ENCODE peak calls at places on chromosome 1, in eight cellular contexts. G is psoas muscle, U is BE2C, H is tibial artery, S is adrenal gland, K is left lung, O is breast epithelium, T is coronary artery. Q is an unnamed sample.
A peak's percentile ranks its signal among the peaks of the same experiment; 100 is the strongest.

GRCh38 chr1:89767618-89768017 is 53.2 kb upstream of the LRRC8D start:
- DNase-seq in G (no peak), U (no peak), H (no peak), S (no peak), K (no peak), O (no peak), T (no peak), Q (no peak)

GRCh38 chr1:160437432-160438319 is 37.3 kb downstream of the VANGL2 start:
- DNase-seq in G (no peak), U (no peak), H (no peak), S (no peak), K (no peak), O (no peak), T (no peak), Q (no peak)

GRCh38 chr1:83583351-83584014 is 415.4 kb downstream of the TTLL7 start:
- DNase-seq in G (no peak), U (peak; percentile 25), H (no peak), S (no peak), K (no peak), O (no peak), T (no peak), Q (no peak)

GRCh38 chr1:26059906-26060305 is 7.5 kb downstream of the TRIM63 start:
- DNase-seq in G (peak; percentile 67), U (no peak), H (no peak), S (no peak), K (no peak), O (no peak), T (no peak), Q (no peak)

GRCh38 chr1:166172106-166172505 is 5.3 kb upstream of the FAM78B start:
- DNase-seq in G (no peak), U (no peak), H (no peak), S (no peak), K (no peak), O (no peak), T (no peak), Q (no peak)

GRCh38 chr1:38244218-38244617 is 197.6 kb upstream of the POU3F1 start:
- DNase-seq in G (no peak), U (no peak), H (no peak), S (no peak), K (no peak), O (no peak), T (no peak), Q (no peak)

GRCh38 chr1:223500560-223501425 is 107.6 kb downstream of the CCDC185 start:
- DNase-seq in G (no peak), U (no peak), H (no peak), S (peak; percentile 68), K (peak; percentile 78), O (no peak), T (no peak), Q (no peak)

GRCh38 chr1:11384170-11384554 is 94.8 kb upstream of the DISP3 start:
- DNase-seq in G (no peak), U (no peak), H (no peak), S (no peak), K (no peak), O (no peak), T (no peak), Q (no peak)

GRCh38 chr1:39255212-39255611 is 50.7 kb downstream of the MACF1 start:
- DNase-seq in G (no peak), U (no peak), H (no peak), S (no peak), K (no peak), O (no peak), T (no peak), Q (no peak)

DNA sequence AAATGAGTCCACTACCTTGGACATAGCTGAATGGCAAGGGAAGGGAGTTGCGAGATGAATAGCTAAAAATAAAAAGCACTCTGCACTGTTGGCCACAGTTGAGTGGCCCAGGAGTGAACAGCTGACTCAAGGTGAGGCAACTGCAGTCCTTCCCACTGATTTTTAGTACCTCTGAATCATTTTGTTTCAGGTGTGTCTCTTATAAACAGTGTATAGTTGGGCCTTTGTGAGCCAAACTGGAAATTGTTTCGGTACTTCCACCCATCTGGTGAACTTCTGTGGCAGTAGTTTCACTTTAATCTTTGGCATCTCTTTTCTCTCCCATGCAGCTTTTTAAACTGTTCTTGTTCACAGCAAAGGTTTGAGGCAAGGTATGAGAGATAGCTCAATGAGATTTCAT is 122.7 kb downstream of the VAV3 start:
- DNase-seq in G (no peak), U (no peak), H (no peak), S (no peak), K (no peak), O (no peak), T (no peak), Q (no peak)
- H3K4me3 ChIP-seq in G (no peak overlapping the region), U (no peak overlapping the region), H (no peak overlapping the region), S (no peak overlapping the region), K (no peak overlapping the region), O (no peak overlapping the region), T (no peak overlapping the region), Q (no peak overlapping the region)

GRCh38 chr1:55041613-55042012 is 2.3 kb downstream of the PCSK9 start:
- DNase-seq in G (no peak), U (no peak), H (no peak), S (no peak), K (no peak), O (no peak), T (no peak), Q (no peak)

GRCh38 chr1:55044617-55045397 is 5.5 kb downstream of the PCSK9 start:
- DNase-seq in G (no peak), U (no peak), H (no peak), S (no peak), K (no peak), O (no peak), T (no peak), Q (no peak)

GRCh38 chr1:55040953-55041494 is 1.7 kb downstream of the PCSK9 start:
- DNase-seq in G (no peak), U (no peak), H (no peak), S (no peak), K (no peak), O (no peak), T (no peak), Q (no peak)

GRCh38 chr1:55043726-55044125 is 4.4 kb downstream of the PCSK9 start:
- DNase-seq in G (no peak), U (no peak), H (no peak), S (no peak), K (no peak), O (no peak), T (no peak), Q (no peak)

DNA sequence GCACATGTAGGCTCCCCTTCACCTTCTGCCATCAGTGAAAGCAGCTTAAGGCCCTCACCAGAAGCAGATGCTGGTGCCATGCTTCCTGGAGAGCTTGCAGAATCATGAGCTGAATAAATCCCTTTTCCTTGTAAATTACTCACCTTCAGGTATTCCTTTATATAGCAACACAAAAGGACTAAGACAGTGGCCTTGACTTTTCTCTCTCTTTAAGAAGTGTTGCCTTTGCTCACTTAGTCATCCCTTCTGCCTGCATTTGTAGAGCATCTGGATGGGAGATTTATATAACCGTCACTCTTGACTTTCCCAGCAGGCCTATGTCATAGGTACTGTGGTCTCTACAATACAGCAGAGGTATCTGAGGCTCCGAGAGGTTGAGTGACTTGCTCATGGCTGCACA is 3.7 kb downstream of the PCSK9 start:
- DNase-seq in G (no peak), U (no peak), H (no peak), S (no peak), K (no peak), O (no peak), T (no peak), Q (no peak)
- H3K4me3 ChIP-seq in G (no peak overlapping the region), U (no peak overlapping the region), H (no peak overlapping the region), S (no peak overlapping the region), K (no peak overlapping the region), O (no peak overlapping the region), T (no peak overlapping the region), Q (no peak overlapping the region)

DNA sequence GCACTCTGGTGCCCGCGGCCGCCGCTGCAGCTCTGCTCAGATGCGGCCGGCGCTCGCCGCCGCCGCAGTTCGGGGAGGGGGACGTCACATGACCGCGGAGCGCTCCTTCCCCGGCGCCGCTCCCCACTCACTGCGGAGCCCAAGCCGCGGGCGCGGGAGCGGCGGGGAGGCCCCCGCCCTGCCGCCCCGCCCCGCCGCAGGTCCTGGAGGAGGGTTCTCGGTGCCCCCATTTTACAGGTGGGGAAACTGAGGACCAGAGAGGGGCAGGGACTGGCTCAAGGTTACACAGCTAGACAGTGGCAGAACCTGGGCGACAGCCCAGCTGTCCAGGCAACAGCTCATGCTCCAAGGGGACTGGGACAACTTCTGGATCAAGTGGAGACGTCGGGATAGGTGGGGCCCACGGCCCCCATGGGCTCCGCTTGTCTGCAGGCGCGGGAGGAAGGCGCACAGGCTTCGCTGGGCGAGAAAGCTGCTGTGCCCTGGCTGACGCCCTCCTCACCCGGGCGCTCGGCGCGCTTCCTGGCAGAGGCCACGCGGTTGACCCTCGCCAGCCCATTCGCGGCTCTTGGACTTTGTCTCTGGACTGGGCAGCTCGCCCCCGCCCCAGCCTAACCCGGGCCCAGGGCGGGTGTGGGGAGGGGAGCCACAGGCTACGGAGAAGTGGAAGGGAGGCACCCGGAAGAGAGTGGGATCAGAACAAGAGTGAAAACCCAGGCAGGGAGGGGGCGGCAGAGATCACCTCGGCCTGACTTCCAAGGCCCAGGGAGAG is at the start of gene RAP1GAP:
- DNase-seq in G (no peak), U (no peak), H (no peak), S (peak; percentile 71), K (no peak), O (no peak), T (no peak), Q (no peak)
- H3K4me3 ChIP-seq in G (peak within 1 kb of the TSS; percentile 47), U (peak within 1 kb of the TSS; percentile 32), H (no peak within 1 kb of the TSS), S (no peak within 1 kb of the TSS), K (peak within 1 kb of the TSS; percentile 30), O (peak within 1 kb of the TSS; percentile 51), T (peak within 1 kb of the TSS; percentile 64), Q (peak within 1 kb of the TSS; percentile 52)

GRCh38 chr1:112849967-112850641 is 105.9 kb downstream of the SLC16A1 start:
- DNase-seq in G (no peak), U (peak; percentile 21), H (no peak), S (no peak), K (no peak), O (no peak), T (no peak), Q (no peak)
- H3K4me3 ChIP-seq in G (peak overlapping the region; percentile 70), U (peak overlapping the region; percentile 72), H (peak overlapping the region; percentile 31), S (no peak overlapping the region), K (peak overlapping the region; percentile 23), O (peak overlapping the region; percentile 46), T (peak overlapping the region; percentile 67), Q (peak overlapping the region; percentile 32)

DNA sequence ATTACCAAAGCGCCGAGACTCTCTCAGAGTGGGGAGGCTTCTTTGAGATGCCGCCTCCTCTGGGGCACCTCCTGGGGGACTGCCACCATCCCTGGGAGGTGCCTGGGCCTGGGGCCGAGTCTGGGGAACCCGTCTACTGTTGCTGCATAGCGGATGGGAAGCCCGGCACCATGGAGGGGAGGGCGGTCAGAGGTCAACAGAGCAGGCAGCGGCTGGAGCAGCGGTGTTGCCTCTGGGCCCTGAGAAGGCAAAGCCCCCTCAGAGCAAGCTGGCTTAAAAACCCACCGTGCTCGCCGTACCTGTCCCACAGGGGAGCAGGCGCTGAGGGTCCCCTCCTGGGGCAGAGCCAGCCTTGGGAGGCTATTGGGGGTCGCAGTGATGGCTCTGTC is 62.0 kb downstream of the ARHGEF16 start:
- DNase-seq in G (no peak), U (no peak), H (no peak), S (no peak), K (no peak), O (no peak), T (no peak), Q (no peak)
- H3K4me3 ChIP-seq in G (no peak overlapping the region), U (no peak overlapping the region), H (no peak overlapping the region), S (no peak overlapping the region), K (no peak overlapping the region), O (no peak overlapping the region), T (no peak overlapping the region), Q (no peak overlapping the region)